ENCODE peak calls at places on chromosomes 7 and 10, in seven cellular contexts. T is heart right ventricle; W is CD8-positive, alpha-beta memory T cell; M is fibroblast of the aortic adventitia; A is AG04450; P is vagina; V is ascending aorta. X is an unnamed sample.

GRCh38 chr7:130982160-130982638 is 248.2 kb upstream of the KLF14 start:
- DNase-seq in T (no peak), W (no peak), M (peak), A (no peak), P (no peak), V (no peak), X (no peak)

GRCh38 chr7:27150568-27151340 is 1.6 kb downstream of the HOXA3 start:
- DNase-seq in T (no peak), W (peak), M (peak), A (no peak), P (no peak), V (peak), X (no peak)

GRCh38 chr7:80941206-80941758 is 22.4 kb upstream of the SEMA3C start:
- DNase-seq in T (no peak), W (no peak), M (peak), A (no peak), P (no peak), V (no peak), X (peak)

GRCh38 chr10:102523250-102524029 is 19.7 kb downstream of the SUFU start:
- DNase-seq in T (no peak), W (no peak), M (peak), A (peak), P (no peak), V (peak), X (peak)

GRCh38 chr10:113993489-113993932 is 50.2 kb upstream of the ADRB1 start:
- DNase-seq in T (peak), W (no peak), M (peak), A (no peak), P (no peak), V (no peak), X (no peak)

GRCh38 chr10:128007971-128008370 is 101.1 kb downstream of the PTPRE start:
- DNase-seq in T (no peak), W (no peak), M (no peak), A (no peak), P (no peak), V (no peak), X (no peak)

GRCh38 chr7:28292826-28293528 is 112.4 kb upstream of the JAZF1 start:
- DNase-seq in T (no peak), W (no peak), M (peak), A (no peak), P (no peak), V (no peak), X (no peak)

GRCh38 chr10:52308251-52309031 is 5.6 kb upstream of the DKK1 start:
- DNase-seq in T (peak), W (no peak), M (peak), A (peak), P (no peak), V (peak), X (no peak)

GRCh38 chr7:128176696-128177095 is 64.4 kb upstream of the LEP start:
- DNase-seq in T (no peak), W (no peak), M (peak), A (no peak), P (no peak), V (peak), X (no peak)

GRCh38 chr10:88881335-88881734 is 1.3 kb downstream of the STAMBPL1 start:
- DNase-seq in T (peak), W (no peak), M (no peak), A (no peak), P (no peak), V (no peak), X (no peak)

GRCh38 chr7:99112097-99112496 is 31.8 kb downstream of the SMURF1 start:
- DNase-seq in T (no peak), W (no peak), M (no peak), A (no peak), P (no peak), V (no peak), X (no peak)

GRCh38 chr10:1267148-1267547 is 211.0 kb downstream of the WDR37 start:
- DNase-seq in T (no peak), W (no peak), M (no peak), A (no peak), P (no peak), V (no peak), X (no peak)

GRCh38 chr7:85010306-85010705 is 176.6 kb downstream of the SEMA3D start:
- DNase-seq in T (no peak), W (no peak), M (no peak), A (no peak), P (no peak), V (no peak), X (no peak)

GRCh38 chr10:45443101-45444009 is 69.3 kb downstream of the ALOX5 start:
- DNase-seq in T (no peak), W (no peak), M (no peak), A (no peak), P (peak), V (no peak), X (no peak)

GRCh38 chr7:38632411-38632810 is 1.2 kb upstream of the AMPH start:
- DNase-seq in T (no peak), W (no peak), M (no peak), A (no peak), P (no peak), V (no peak), X (no peak)

GRCh38 chr10:74909665-74910064 is 83.3 kb downstream of the KAT6B start:
- DNase-seq in T (no peak), W (no peak), M (peak), A (no peak), P (no peak), V (no peak), X (no peak)

GRCh38 chr7:375901-376305 is 85.9 kb downstream of the FOXL3 start:
- DNase-seq in T (no peak), W (peak), M (no peak), A (no peak), P (no peak), V (peak), X (no peak)

GRCh38 chr10:88091490-88092061 is 228.2 kb downstream of the PTEN start:
- DNase-seq in T (no peak), W (peak), M (no peak), A (no peak), P (no peak), V (no peak), X (no peak)

GRCh38 chr7:136405931-136406777 is 429.0 kb upstream of the MTPN start:
- DNase-seq in T (peak), W (no peak), M (peak), A (peak), P (no peak), V (no peak), X (peak)

GRCh38 chr7:100693312-100694195 is 496 bp downstream of the GIGYF1 start:
- DNase-seq in T (no peak), W (peak), M (no peak), A (no peak), P (no peak), V (no peak), X (no peak)

GRCh38 chr7:70271617-70272081 is 673.4 kb downstream of the AUTS2 start:
- DNase-seq in T (no peak), W (no peak), M (peak), A (no peak), P (no peak), V (no peak), X (peak)

GRCh38 chr10:76547352-76547972 is 1090.1 kb downstream of the KCNMA1 start:
- DNase-seq in T (peak), W (no peak), M (peak), A (peak), P (no peak), V (peak), X (no peak)

GRCh38 chr10:110679633-110680472 is 35.7 kb downstream of the RBM20 start:
- DNase-seq in T (peak), W (no peak), M (no peak), A (no peak), P (no peak), V (no peak), X (no peak)

GRCh38 chr10:127013251-127013656 is 108.0 kb downstream of the DOCK1 start:
- DNase-seq in T (peak), W (no peak), M (peak), A (no peak), P (no peak), V (no peak), X (no peak)

GRCh38 chr10:124290095-124290795 is 128.5 kb downstream of the OAT start:
- DNase-seq in T (no peak), W (no peak), M (no peak), A (no peak), P (no peak), V (peak), X (peak)

GRCh38 chr7:126557271-126557670 is 695.5 kb downstream of the GRM8 start:
- DNase-seq in T (no peak), W (no peak), M (no peak), A (no peak), P (no peak), V (no peak), X (no peak)

GRCh38 chr7:151440799-151441443 is 980 bp upstream of the CRYGN start:
- DNase-seq in T (no peak), W (no peak), M (no peak), A (no peak), P (no peak), V (no peak), X (no peak)

GRCh38 chr7:39624935-39625694 is 1.7 kb downstream of the RALA start:
- DNase-seq in T (no peak), W (no peak), M (peak), A (no peak), P (no peak), V (no peak), X (no peak)

GRCh38 chr7:55099086-55099831 is 80.4 kb downstream of the EGFR start:
- DNase-seq in T (no peak), W (no peak), M (peak), A (no peak), P (no peak), V (no peak), X (no peak)

GRCh38 chr10:4775808-4776207 is 50.2 kb upstream of the AKR1E2 start:
- DNase-seq in T (no peak), W (no peak), M (no peak), A (no peak), P (no peak), V (no peak), X (peak)

GRCh38 chr7:15555385-15555859 is 6.4 kb downstream of the AGMO start:
- DNase-seq in T (no peak), W (no peak), M (peak), A (no peak), P (no peak), V (no peak), X (no peak)

GRCh38 chr10:3057946-3058345 is 9.4 kb upstream of the PFKP start:
- DNase-seq in T (no peak), W (no peak), M (no peak), A (no peak), P (no peak), V (no peak), X (no peak)

GRCh38 chr7:6528401-6529130 is 22.7 kb downstream of the GRID2IP start:
- DNase-seq in T (no peak), W (no peak), M (no peak), A (no peak), P (no peak), V (no peak), X (no peak)

GRCh38 chr7:44471850-44472249 is 18.6 kb downstream of the NUDCD3 start:
- DNase-seq in T (no peak), W (no peak), M (no peak), A (no peak), P (no peak), V (no peak), X (no peak)

GRCh38 chr7:64946772-64947171 is 43.7 kb downstream of the ZNF273 start:
- DNase-seq in T (no peak), W (no peak), M (no peak), A (no peak), P (no peak), V (no peak), X (no peak)

GRCh38 chr7:64951250-64951848 is 39.5 kb downstream of the ZNF117 start:
- DNase-seq in T (no peak), W (no peak), M (peak), A (peak), P (no peak), V (no peak), X (peak)

GRCh38 chr7:64945481-64945756 is 42.3 kb downstream of the ZNF273 start:
- DNase-seq in T (no peak), W (no peak), M (no peak), A (no peak), P (no peak), V (no peak), X (no peak)

GRCh38 chr7:64945776-64946175 is 42.7 kb downstream of the ZNF273 start:
- DNase-seq in T (no peak), W (no peak), M (no peak), A (no peak), P (no peak), V (no peak), X (no peak)

DNA sequence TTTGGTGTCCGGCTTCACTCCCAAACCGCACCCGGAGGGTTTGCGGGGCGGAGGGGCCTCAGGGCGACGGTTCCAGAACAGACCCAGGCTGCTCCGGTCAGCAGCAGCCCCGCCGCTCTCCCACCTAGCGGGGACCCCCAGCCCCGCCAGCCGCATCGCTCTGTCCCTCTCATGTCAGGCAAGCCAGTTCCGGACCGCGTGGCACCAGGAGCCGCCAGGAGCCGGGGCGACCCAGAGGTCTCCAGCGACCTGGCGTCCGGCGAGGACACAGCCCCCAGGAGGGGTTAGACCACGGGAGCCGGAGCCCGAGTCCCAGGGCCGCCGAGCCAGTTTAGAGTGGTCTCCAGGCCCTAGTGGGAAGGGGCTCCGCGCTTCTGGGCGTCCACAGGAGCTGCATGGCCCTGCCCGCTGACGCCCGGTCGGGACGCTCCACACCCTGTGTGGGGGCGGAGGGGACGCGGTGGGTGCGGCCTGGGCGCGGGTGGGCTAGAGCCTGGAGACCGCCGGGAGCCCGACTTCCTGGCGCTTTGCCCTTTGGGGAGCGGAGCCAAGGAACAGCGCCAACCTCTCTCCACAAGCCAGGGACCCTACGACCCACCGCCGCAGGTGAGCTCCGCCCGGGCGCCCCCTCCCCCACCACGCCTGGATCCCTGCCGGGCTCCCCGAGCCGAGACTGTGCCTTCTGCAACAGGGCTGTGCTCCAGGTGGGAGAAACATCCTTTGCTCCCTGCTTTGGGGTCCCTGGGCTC is 43.4 kb downstream of the ZNF117 start:
- DNase-seq in T (no peak), W (no peak), M (no peak), A (no peak), P (no peak), V (no peak), X (no peak)
- H3K4me3 ChIP-seq in T (peak), W (no peak), M (peak), A (no peak), P (peak), V (peak), X (peak)

DNA sequence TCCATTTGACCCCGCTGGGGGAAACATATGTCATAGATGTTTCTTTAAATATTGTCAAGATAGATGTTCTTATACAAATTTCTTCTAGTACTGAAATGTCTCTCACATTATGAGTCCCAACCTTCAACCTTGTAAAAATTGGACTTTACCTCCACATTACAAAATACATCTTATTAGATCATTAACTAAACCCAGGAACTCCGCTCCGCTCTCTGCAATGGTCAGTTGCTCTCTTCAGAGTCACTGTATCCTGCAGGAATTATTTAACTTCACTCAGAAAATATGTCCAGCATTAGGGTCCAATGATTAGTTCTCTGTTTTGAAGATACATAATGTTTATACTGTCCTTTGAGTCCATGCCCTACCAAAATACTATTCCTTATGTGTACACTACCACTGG is 8.5 kb upstream of the AKR1D1 start:
- DNase-seq in T (no peak), W (no peak), M (no peak), A (no peak), P (no peak), V (no peak), X (no peak)
- H3K4me3 ChIP-seq in T (no peak), W (no peak), M (no peak), A (no peak), P (no peak), V (no peak), X (no peak)

GRCh38 chr7:105003275-105003674 is 10.7 kb upstream of the KMT2E start:
- DNase-seq in T (peak), W (no peak), M (peak), A (no peak), P (no peak), V (peak), X (no peak)
- H3K4me3 ChIP-seq in T (peak), W (peak), M (peak), A (no peak), P (peak), V (peak), X (no peak)

GRCh38 chr10:31910016-31910415 is 18.6 kb downstream of the ARHGAP12 start:
- DNase-seq in T (no peak), W (no peak), M (no peak), A (no peak), P (no peak), V (no peak), X (no peak)
- H3K4me3 ChIP-seq in T (no peak), W (no peak), M (no peak), A (no peak), P (no peak), V (no peak), X (no peak)

GRCh38 chr7:120949393-120949799 is 1.2 kb upstream of the ING3 start:
- DNase-seq in T (no peak), W (no peak), M (no peak), A (no peak), P (no peak), V (no peak), X (no peak)

GRCh38 chr7:120950026-120950538 is 495 bp upstream of the ING3 start:
- DNase-seq in T (no peak), W (no peak), M (no peak), A (no peak), P (no peak), V (no peak), X (no peak)

GRCh38 chr7:120950539-120951308 is at the start of gene ING3:
- DNase-seq in T (peak), W (peak), M (peak), A (peak), P (peak), V (peak), X (peak)

GRCh38 chr7:120944826-120945562 is 5.6 kb upstream of the ING3 start:
- DNase-seq in T (no peak), W (no peak), M (no peak), A (no peak), P (no peak), V (no peak), X (no peak)

DNA sequence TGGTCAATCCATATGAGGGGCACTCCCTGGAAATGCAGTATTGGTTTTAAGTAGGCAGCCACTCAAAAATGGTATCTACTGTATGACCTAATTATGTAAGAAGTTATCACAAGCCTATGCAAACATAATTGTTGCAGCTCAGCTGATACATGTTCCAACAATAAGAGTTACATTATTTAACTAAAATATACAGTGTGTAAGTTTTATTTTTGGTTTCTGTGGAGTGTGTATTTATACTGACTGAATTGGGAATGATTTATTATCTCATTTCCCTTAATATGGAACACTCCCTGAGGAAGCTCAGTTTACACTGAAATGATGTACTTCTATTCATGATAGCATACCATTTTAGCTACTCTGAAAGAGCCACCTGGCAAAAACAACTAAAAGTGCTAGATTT is 2.6 kb upstream of the ING3 start:
- DNase-seq in T (no peak), W (no peak), M (no peak), A (no peak), P (no peak), V (no peak), X (no peak)
- H3K4me3 ChIP-seq in T (no peak), W (no peak), M (no peak), A (no peak), P (no peak), V (no peak), X (no peak)

DNA sequence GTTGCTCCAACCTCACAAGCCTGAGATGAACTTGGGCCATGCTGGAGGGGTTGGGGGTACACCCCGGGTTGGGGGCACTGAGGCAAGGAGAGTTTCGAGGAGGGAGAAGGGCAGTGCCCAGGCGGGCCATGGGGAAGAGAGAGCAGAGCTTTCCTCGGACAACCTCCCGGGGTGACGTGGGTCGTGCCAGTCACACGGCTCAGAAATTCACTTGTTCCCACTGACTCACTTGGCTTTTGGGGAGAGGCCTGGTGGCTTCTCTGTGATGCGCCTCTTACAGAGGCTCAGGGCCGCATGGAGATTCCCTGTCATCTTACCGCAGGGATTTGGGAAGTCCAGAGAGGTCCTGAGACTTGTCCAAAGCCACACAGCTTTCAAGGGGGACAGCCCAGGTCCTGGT is 2.9 kb downstream of the LAT2 start:
- DNase-seq in T (no peak), W (no peak), M (no peak), A (no peak), P (no peak), V (no peak), X (no peak)
- H3K4me3 ChIP-seq in T (no peak), W (no peak), M (no peak), A (no peak), P (no peak), V (no peak), X (no peak)

GRCh38 chr7:119545118-119545517 is 727.9 kb upstream of the KCND2 start:
- DNase-seq in T (no peak), W (no peak), M (peak), A (peak), P (no peak), V (no peak), X (peak)
- H3K4me3 ChIP-seq in T (no peak), W (no peak), M (no peak), A (no peak), P (no peak), V (no peak), X (no peak)

DNA sequence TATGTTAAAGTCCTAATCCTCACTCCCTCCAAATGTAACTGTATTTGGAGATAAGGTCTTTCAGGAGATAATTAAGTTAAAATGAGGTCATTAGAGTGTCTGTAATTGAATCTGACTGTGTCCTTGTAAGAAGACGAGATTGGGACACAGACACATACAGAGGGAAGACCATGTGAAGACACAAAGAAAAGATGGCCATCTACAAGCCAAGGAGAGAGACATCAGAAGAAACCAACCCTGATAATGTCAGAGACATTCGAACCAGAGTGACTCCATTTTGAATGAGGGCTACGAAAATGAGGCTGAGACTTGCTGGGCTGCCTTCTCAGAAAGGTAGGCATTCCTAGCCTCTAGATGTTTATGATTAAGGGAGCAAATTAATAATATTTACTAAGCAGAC is 542 bp upstream of the SAMD9L start:
- DNase-seq in T (no peak), W (no peak), M (no peak), A (no peak), P (no peak), V (no peak), X (no peak)
- H3K4me3 ChIP-seq in T (no peak), W (peak), M (no peak), A (no peak), P (peak), V (peak), X (no peak)

X was measured in skeletal muscle cell.